ENCODE peak calls at places on chromosome 4, in eight cellular contexts. F, I, S, O, K, U, L and Z are unnamed samples.

GRCh38 chr4:94758700-94759399 is 1.1 kb downstream of the BMPR1B start:
- DNase-seq in U (no peak), I (peak), K (no peak), F (no peak), S (no peak), O (no peak), L (no peak), Z (no peak)

GRCh38 chr4:64718091-64718490 is 308.8 kb upstream of the TECRL start:
- DNase-seq in K (no peak), L (no peak), F (no peak), S (no peak), I (no peak), O (no peak), U (peak), Z (no peak)

GRCh38 chr4:37243061-37243460 is 1.5 kb upstream of the NWD2 start:
- DNase-seq in O (no peak), L (no peak), K (no peak), U (no peak), S (no peak), I (no peak), F (no peak), Z (no peak)

GRCh38 chr4:82618321-82618720 is 56.5 kb upstream of the TMEM150C start:
- DNase-seq in K (no peak), L (no peak), S (no peak), U (peak), I (no peak), F (no peak), O (no peak), Z (no peak)

GRCh38 chr4:52263612-52264011 is 212.5 kb downstream of the SPATA18 start:
- DNase-seq in F (no peak), K (no peak), L (no peak), U (no peak), I (no peak), O (no peak), S (peak), Z (no peak)

GRCh38 chr4:70583952-70584834 is 7.9 kb upstream of the AMBN start:
- DNase-seq in S (peak), I (no peak), F (no peak), K (no peak), O (no peak), L (no peak), U (no peak), Z (no peak)

GRCh38 chr4:30719363-30720020 is 677 bp upstream of the PCDH7 start:
- DNase-seq in S (no peak), I (peak), L (no peak), K (peak), U (peak), O (no peak), F (no peak), Z (no peak)

GRCh38 chr4:173413043-173413442 is 14.1 kb upstream of the SCRG1 start:
- DNase-seq in O (no peak), S (no peak), L (no peak), U (peak), I (no peak), F (no peak), K (no peak), Z (no peak)

GRCh38 chr4:158016511-158016910 is 156.3 kb downstream of the GASK1B start:
- DNase-seq in U (peak), O (no peak), L (no peak), S (no peak), F (no peak), K (no peak), I (no peak), Z (no peak)

GRCh38 chr4:8709729-8710360 is 117.3 kb downstream of the CPZ start:
- DNase-seq in O (no peak), F (no peak), S (no peak), L (no peak), K (peak), I (no peak), U (no peak), Z (no peak)

GRCh38 chr4:74632634-74633033 is 161.7 kb downstream of the BTC start:
- DNase-seq in I (no peak), O (no peak), L (no peak), S (peak), K (no peak), F (no peak), U (peak), Z (no peak)

GRCh38 chr4:177879851-177880250 is 437.6 kb upstream of the AGA start:
- DNase-seq in F (no peak), O (no peak), U (no peak), S (no peak), K (no peak), I (no peak), L (no peak), Z (no peak)

GRCh38 chr4:165787516-165788274 is 85.3 kb upstream of the TLL1 start:
- DNase-seq in I (no peak), F (no peak), O (no peak), S (no peak), U (no peak), L (no peak), K (no peak), Z (no peak)

GRCh38 chr4:147498031-147498700 is 17.3 kb downstream of the EDNRA start:
- DNase-seq in O (no peak), F (no peak), I (no peak), U (peak), S (no peak), L (no peak), K (no peak), Z (no peak)

GRCh38 chr4:108094131-108094530 is 74.6 kb downstream of the LEF1 start:
- DNase-seq in K (no peak), O (no peak), U (no peak), L (no peak), F (no peak), S (peak), I (no peak), Z (no peak)

GRCh38 chr4:8370106-8370787 is 70.3 kb downstream of the ACOX3 start:
- DNase-seq in U (no peak), I (no peak), F (no peak), L (no peak), K (no peak), S (no peak), O (no peak), Z (no peak)

GRCh38 chr4:145283909-145284308 is 103.5 kb upstream of the OTUD4 start:
- DNase-seq in U (no peak), I (no peak), S (no peak), F (no peak), K (no peak), O (no peak), L (no peak), Z (no peak)

GRCh38 chr4:6909970-6910339 is 329 bp downstream of the TBC1D14 start:
- DNase-seq in S (no peak), U (peak), K (no peak), F (no peak), L (no peak), I (no peak), O (no peak), Z (peak)

GRCh38 chr4:111630705-111631104 is 514.5 kb upstream of the FAM241A start:
- DNase-seq in L (no peak), F (no peak), U (peak), O (no peak), K (no peak), S (no peak), I (no peak), Z (no peak)

GRCh38 chr4:48339642-48340041 is 1.7 kb upstream of the SLAIN2 start:
- DNase-seq in U (no peak), O (no peak), K (no peak), F (no peak), S (no peak), I (no peak), L (no peak), Z (no peak)

GRCh38 chr4:26087108-26087507 is 173.1 kb downstream of the SMIM20 start:
- DNase-seq in S (no peak), L (no peak), U (no peak), K (no peak), I (no peak), F (no peak), O (no peak), Z (no peak)

GRCh38 chr4:36363024-36363423 is 81.6 kb downstream of the DTHD1 start:
- DNase-seq in K (no peak), F (no peak), S (no peak), I (no peak), O (no peak), U (no peak), L (no peak), Z (no peak)

GRCh38 chr4:793941-794621 is 31.8 kb downstream of the CPLX1 start:
- DNase-seq in U (no peak), O (no peak), L (peak), K (no peak), I (no peak), F (no peak), S (peak), Z (no peak)

GRCh38 chr4:113502476-113502875 is 259.1 kb downstream of the CAMK2D start:
- DNase-seq in S (no peak), I (no peak), O (no peak), K (no peak), F (no peak), U (peak), L (no peak), Z (no peak)

GRCh38 chr4:158624889-158625478 is 46.7 kb downstream of the C4orf46 start:
- DNase-seq in K (no peak), L (no peak), S (no peak), U (peak), O (no peak), I (peak), F (no peak), Z (peak)

GRCh38 chr4:109294006-109294405 is 8.5 kb downstream of the COL25A1 start:
- DNase-seq in I (no peak), O (no peak), K (no peak), F (no peak), S (no peak), U (no peak), L (no peak), Z (no peak)

GRCh38 chr4:131302108-131302507 is 1847.0 kb upstream of the PCDH10 start:
- DNase-seq in L (no peak), F (no peak), K (no peak), O (no peak), U (no peak), S (no peak), I (no peak), Z (no peak)

GRCh38 chr4:79042079-79042674 is 102.9 kb upstream of the PAQR3 start:
- DNase-seq in L (no peak), O (no peak), I (no peak), U (peak), S (no peak), F (no peak), K (no peak), Z (no peak)

GRCh38 chr4:1178300-1179088 is 6.1 kb upstream of the SPON2 start:
- DNase-seq in O (no peak), F (no peak), S (no peak), L (no peak), I (peak), K (no peak), U (no peak), Z (no peak)

GRCh38 chr4:68673143-68673542 is 2.7 kb upstream of the UGT2B15 start:
- DNase-seq in S (no peak), I (no peak), L (no peak), K (no peak), O (no peak), U (no peak), F (no peak), Z (no peak)

GRCh38 chr4:31045151-31045550 is 325.0 kb downstream of the PCDH7 start:
- DNase-seq in O (no peak), U (no peak), S (no peak), L (no peak), I (no peak), K (no peak), F (no peak), Z (no peak)

GRCh38 chr4:107896158-107896645 is 35.1 kb upstream of the CYP2U1 start:
- DNase-seq in I (no peak), U (peak), S (no peak), L (no peak), O (no peak), K (no peak), F (no peak), Z (no peak)